ENCODE peak calls at places on chromosomes 3 and 15, in eight cellular contexts. L is WERI-Rb-1, X is heart left ventricle, T is omental fat pad, M is AG04450, Z is HFFc6, G is retinal pigment epithelial cell, O is H1. A is an unnamed sample.

GRCh38 chr3:165195628-165196576 is at the start of gene SLITRK3:
- DNase-seq in T (no peak), Z (no peak), L (peak), O (no peak), X (no peak), M (no peak), G (no peak), A (no peak)

GRCh38 chr3:44184319-44184953 is 57.2 kb upstream of the TOPAZ1 start:
- DNase-seq in G (no peak), M (no peak), T (no peak), X (no peak), Z (no peak), O (no peak), L (no peak), A (no peak)

GRCh38 chr3:40398346-40398745 is 11.4 kb downstream of the ENTPD3 start:
- DNase-seq in G (peak), M (no peak), L (peak), T (no peak), X (no peak), Z (no peak), O (no peak), A (no peak)

GRCh38 chr3:13483988-13484695 is 4.0 kb downstream of the HDAC11 start:
- DNase-seq in T (no peak), Z (no peak), X (no peak), L (no peak), M (no peak), G (no peak), O (no peak), A (no peak)

GRCh38 chr3:20974389-20974788 is 776.6 kb downstream of the ZNF385D start:
- DNase-seq in G (no peak), T (no peak), X (no peak), Z (no peak), O (no peak), L (no peak), M (no peak), A (no peak)

GRCh38 chr15:71508081-71508682 is 302.2 kb upstream of the NR2E3 start:
- DNase-seq in T (no peak), Z (no peak), X (no peak), M (no peak), L (no peak), G (no peak), O (no peak), A (no peak)

GRCh38 chr3:139534992-139535879 is 4.3 kb downstream of the RBP1 start:
- DNase-seq in M (peak), G (no peak), T (no peak), X (peak), Z (no peak), L (peak), O (no peak), A (no peak)

GRCh38 chr15:40693904-40694705 is 869 bp upstream of the RAD51 start:
- DNase-seq in Z (peak), T (no peak), X (no peak), L (peak), G (no peak), O (no peak), M (no peak), A (no peak)

GRCh38 chr15:37056168-37056893 is 44.0 kb downstream of the MEIS2 start:
- DNase-seq in M (no peak), O (no peak), L (no peak), T (no peak), G (peak), Z (no peak), X (peak), A (no peak)

GRCh38 chr15:98791046-98791701 is 142.8 kb downstream of the IGF1R start:
- DNase-seq in M (no peak), L (no peak), T (no peak), O (no peak), X (no peak), G (no peak), Z (no peak), A (no peak)

GRCh38 chr3:10194328-10195071 is 29.8 kb downstream of the IRAK2 start:
- DNase-seq in L (no peak), T (no peak), Z (no peak), G (no peak), X (peak), O (no peak), M (no peak), A (no peak)

GRCh38 chr15:35107122-35107521 is 22.0 kb upstream of the NANOGP8 start:
- DNase-seq in Z (no peak), M (no peak), G (no peak), T (no peak), X (no peak), O (no peak), L (no peak), A (no peak)

GRCh38 chr3:73762855-73763254 is 138.1 kb upstream of the PDZRN3 start:
- DNase-seq in M (no peak), G (no peak), T (no peak), Z (no peak), X (no peak), L (no peak), O (peak), A (no peak)

GRCh38 chr3:108509263-108509662 is 1.1 kb downstream of the MYH15 start:
- DNase-seq in Z (no peak), M (no peak), G (peak), O (no peak), L (no peak), X (no peak), T (no peak), A (no peak)

GRCh38 chr15:77376770-77377169 is 43.1 kb downstream of the PEAK1 start:
- DNase-seq in L (no peak), G (no peak), T (no peak), X (no peak), O (no peak), Z (no peak), M (no peak), A (no peak)

GRCh38 chr3:67937498-67938118 is 283.2 kb upstream of the SUCLG2 start:
- DNase-seq in Z (no peak), X (no peak), O (no peak), G (no peak), L (no peak), T (no peak), M (no peak), A (no peak)

GRCh38 chr3:12658593-12659058 is 5.3 kb downstream of the RAF1 start:
- DNase-seq in L (no peak), G (peak), T (no peak), Z (peak), M (no peak), X (no peak), O (no peak), A (no peak)

GRCh38 chr3:152252750-152253149 is 16.0 kb upstream of the MBNL1 start:
- DNase-seq in O (no peak), G (no peak), L (no peak), X (no peak), M (no peak), T (no peak), Z (no peak), A (no peak)

GRCh38 chr15:95793226-95793625 is 537.3 kb upstream of the NR2F2 start:
- DNase-seq in L (no peak), M (no peak), X (no peak), Z (peak), T (no peak), O (no peak), G (no peak), A (no peak)

GRCh38 chr3:147393261-147393964 is 12.9 kb downstream of the ZIC4 start:
- DNase-seq in Z (no peak), O (no peak), T (no peak), G (no peak), X (no peak), L (peak), M (no peak), A (no peak)

GRCh38 chr3:53675942-53676341 is 170.3 kb downstream of the CHDH start:
- DNase-seq in L (no peak), Z (no peak), M (no peak), T (no peak), O (no peak), X (no peak), G (no peak), A (no peak)

GRCh38 chr15:94744080-94744793 is 512.9 kb downstream of the MCTP2 start:
- DNase-seq in O (no peak), X (no peak), G (no peak), T (no peak), Z (no peak), L (no peak), M (no peak), A (no peak)

GRCh38 chr15:63729115-63729884 is 104.4 kb downstream of the HERC1 start:
- DNase-seq in L (no peak), O (no peak), Z (no peak), G (no peak), M (no peak), T (no peak), X (no peak), A (no peak)

GRCh38 chr3:184261270-184262165 is at the start of gene CAMK2N2:
- DNase-seq in X (peak), T (no peak), Z (peak), L (peak), O (no peak), M (no peak), G (no peak), A (no peak)

GRCh38 chr3:184258926-184259325 is 2.4 kb downstream of the CAMK2N2 start:
- DNase-seq in L (no peak), X (no peak), G (no peak), Z (no peak), M (no peak), O (no peak), T (no peak), A (no peak)

GRCh38 chr3:184259396-184259877 is 1.9 kb downstream of the CAMK2N2 start:
- DNase-seq in G (no peak), X (no peak), O (no peak), M (no peak), T (no peak), Z (no peak), L (no peak), A (no peak)

GRCh38 chr3:184260571-184261269 is 633 bp downstream of the CAMK2N2 start:
- DNase-seq in X (no peak), Z (no peak), T (no peak), M (no peak), O (no peak), L (no peak), G (no peak), A (no peak)

GRCh38 chr3:184259878-184260570 is 1.3 kb downstream of the CAMK2N2 start:
- DNase-seq in O (no peak), M (no peak), T (no peak), G (no peak), X (peak), Z (no peak), L (no peak), A (no peak)
- TF ChIP-seq CTCF in O (no peak), M (no peak), T (no peak), G (no peak), X (no peak), Z (no peak), L (no peak), A (no peak)

GRCh38 chr3:186467969-186468368 is 76.2 kb downstream of the CRYGS start:
- DNase-seq in X (no peak), M (no peak), G (no peak), O (no peak), T (no peak), Z (no peak), L (peak), A (no peak)

GRCh38 chr3:186466391-186466974 is 77.7 kb downstream of the CRYGS start:
- DNase-seq in L (no peak), M (no peak), Z (no peak), G (no peak), X (no peak), T (no peak), O (no peak), A (no peak)

GRCh38 chr3:186465508-186465907 is 78.7 kb downstream of the CRYGS start:
- DNase-seq in G (no peak), Z (no peak), T (no peak), L (no peak), O (no peak), M (no peak), X (no peak), A (no peak)

GRCh38 chr3:186461141-186461540 is 83.0 kb downstream of the CRYGS start:
- DNase-seq in G (no peak), X (no peak), M (peak), T (no peak), O (no peak), L (no peak), Z (peak), A (no peak)

GRCh38 chr3:186464424-186465093 is 79.6 kb downstream of the CRYGS start:
- DNase-seq in M (no peak), X (no peak), G (no peak), Z (no peak), T (no peak), O (no peak), L (no peak), A (no peak)
- TF ChIP-seq CTCF in M (no peak), X (no peak), G (peak), Z (peak), T (no peak), O (peak), L (peak), A (no peak)

DNA sequence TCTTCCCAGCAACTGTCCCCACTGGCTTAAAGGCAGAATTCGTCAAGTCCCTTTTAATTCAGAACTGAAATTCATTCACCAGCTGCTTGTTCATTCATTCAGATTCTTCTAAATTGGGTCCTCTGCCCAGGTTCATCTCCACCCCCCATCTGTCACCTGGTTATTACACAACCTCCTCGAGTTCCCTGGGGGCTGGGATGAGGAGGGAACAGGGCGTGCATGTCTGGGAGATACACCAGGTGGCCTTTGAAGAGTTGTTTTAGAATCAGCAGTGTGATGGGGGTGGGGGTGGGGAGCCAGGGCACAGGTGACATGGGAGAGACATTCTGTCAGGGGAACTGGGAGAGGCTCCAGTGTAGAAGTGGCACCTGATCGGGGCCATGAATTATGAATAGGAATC is 8.2 kb downstream of the SNX33 start:
- DNase-seq in O (no peak), X (no peak), T (no peak), M (no peak), Z (no peak), G (no peak), L (no peak), A (no peak)
- TF ChIP-seq CTCF in O (no peak), X (no peak), T (no peak), M (no peak), Z (no peak), G (no peak), L (no peak), A (no peak)

GRCh38 chr3:26963356-26963742 is 340.8 kb downstream of the LRRC3B start:
- DNase-seq in X (no peak), O (no peak), Z (no peak), G (no peak), L (no peak), T (no peak), M (no peak), A (no peak)
- TF ChIP-seq CTCF in X (no peak), O (no peak), Z (peak), G (peak), L (peak), T (no peak), M (no peak), A (no peak)

GRCh38 chr3:184298759-184299487 is at the start of gene PSMD2:
- DNase-seq in T (peak), O (peak), G (peak), M (peak), L (peak), Z (peak), X (peak), A (peak)
- TF ChIP-seq CTCF in T (no peak), O (no peak), G (no peak), M (no peak), L (no peak), Z (no peak), X (no peak), A (no peak)

GRCh38 chr3:119084371-119085069 is 49.9 kb upstream of the IGSF11 start:
- DNase-seq in L (peak), X (no peak), O (no peak), Z (no peak), T (no peak), G (no peak), M (no peak), A (no peak)

GRCh38 chr3:119085070-119085439 is 50.4 kb upstream of the IGSF11 start:
- DNase-seq in O (no peak), G (no peak), L (no peak), Z (no peak), X (no peak), T (no peak), M (no peak), A (no peak)
- TF ChIP-seq CTCF in O (no peak), G (no peak), L (no peak), Z (no peak), X (no peak), T (no peak), M (no peak), A (no peak)

DNA sequence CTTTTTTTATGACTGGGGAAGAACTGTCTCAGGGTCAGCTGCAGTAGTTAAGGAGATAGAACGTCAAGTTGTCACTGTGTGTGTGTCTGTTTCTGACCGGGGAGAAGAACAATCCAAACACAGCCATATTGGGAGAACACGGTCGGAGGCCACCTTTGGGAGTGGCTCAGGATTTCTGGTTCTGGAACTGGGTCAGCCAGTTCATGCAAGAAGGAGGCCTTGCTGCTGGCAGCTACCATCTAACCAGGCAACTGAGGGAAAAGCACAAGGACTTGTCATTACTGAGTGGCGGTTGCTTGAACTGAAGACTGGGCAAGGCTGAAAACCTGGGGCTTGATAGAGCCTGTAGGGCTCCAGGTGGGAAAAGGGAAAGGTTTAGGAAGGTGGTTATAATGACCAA is 24.6 kb downstream of the GLDN start:
- DNase-seq in T (no peak), G (no peak), L (no peak), O (no peak), M (no peak), X (no peak), Z (no peak), A (no peak)
- TF ChIP-seq CTCF in T (no peak), G (no peak), L (no peak), O (no peak), M (no peak), X (no peak), Z (no peak), A (no peak)

GRCh38 chr15:91109885-91110284 is 9.8 kb downstream of the SV2B start:
- DNase-seq in L (no peak), G (no peak), M (no peak), T (no peak), X (no peak), O (no peak), Z (no peak), A (no peak)
- TF ChIP-seq CTCF in L (no peak), G (no peak), M (no peak), T (no peak), X (no peak), O (no peak), Z (no peak), A (no peak)

DNA sequence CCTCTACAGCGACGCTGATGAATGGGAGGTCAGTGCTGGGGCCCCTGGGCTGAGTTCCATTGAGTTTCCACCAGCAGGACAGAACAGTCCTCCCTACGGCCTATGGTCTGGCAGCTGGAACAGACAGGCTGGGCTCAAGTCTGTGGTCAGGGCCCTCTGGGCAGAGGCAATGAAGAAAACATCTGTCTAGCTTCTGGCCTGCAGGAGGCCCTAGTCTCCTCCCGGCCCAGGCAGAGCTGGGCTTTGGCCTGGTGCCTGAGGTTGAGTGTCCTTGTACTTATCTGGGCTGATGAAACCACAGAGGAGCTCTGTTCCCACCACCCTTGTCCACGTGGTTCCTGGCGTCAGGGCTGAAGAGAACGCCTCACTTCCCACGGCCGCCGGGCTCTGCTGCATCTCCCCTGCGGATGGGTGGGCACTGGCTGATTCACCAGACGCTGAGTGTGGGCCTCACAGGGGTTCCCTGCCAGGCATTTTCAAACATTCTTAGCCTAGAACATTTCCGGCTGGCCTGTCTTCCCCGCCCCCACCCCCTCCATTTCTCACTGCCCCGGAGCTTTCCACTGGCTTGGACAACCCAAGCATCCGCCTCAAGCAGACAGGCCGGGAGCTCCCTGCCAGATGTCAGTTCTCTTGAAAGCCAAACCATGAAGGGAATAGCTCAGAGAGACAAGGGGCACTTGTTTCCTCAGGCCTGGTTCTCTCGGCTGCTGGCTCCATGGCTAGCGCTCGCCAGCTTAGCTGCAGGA is 20.3 kb downstream of the PPCDC start:
- DNase-seq in L (no peak), Z (peak), G (peak), M (peak), T (peak), O (no peak), X (peak), A (peak)
- TF ChIP-seq CTCF in L (no peak), Z (peak), G (peak), M (peak), T (peak), O (no peak), X (peak), A (peak)